ENCODE peak calls at places on chromosomes 11 and 22, in eight cellular contexts. W is SK-N-SH, O is HL-60, A is HepG2, D is GM23338, R is transverse colon, C is stomach, N is HCT116. I is an unnamed sample.

GRCh38 chr11:9757809-9758675 is 94.2 kb downstream of the SWAP70 start:
- DNase-seq in W (peak), O (peak), A (peak), D (peak), R (peak), C (peak), N (peak), I (peak)

GRCh38 chr11:65653229-65654225 is 9.2 kb downstream of the RELA start:
- DNase-seq in W (no peak), O (no peak), A (peak), D (no peak), R (peak), C (peak), N (no peak), I (peak)

GRCh38 chr11:118449316-118449918 is 13.1 kb downstream of the KMT2A start:
- DNase-seq in W (no peak), O (no peak), A (no peak), D (no peak), R (no peak), C (no peak), N (no peak), I (no peak)

GRCh38 chr11:130420478-130421198 is 7.8 kb downstream of the ADAMTS8 start:
- DNase-seq in W (no peak), O (no peak), A (no peak), D (no peak), R (no peak), C (peak), N (no peak), I (peak)

GRCh38 chr11:102780491-102780918 is at the start of gene MMP10:
- DNase-seq in W (no peak), O (no peak), A (peak), D (peak), R (no peak), C (no peak), N (peak), I (no peak)

GRCh38 chr11:97544401-97544800 is 1154.6 kb downstream of the JRKL start:
- DNase-seq in W (no peak), O (no peak), A (no peak), D (no peak), R (no peak), C (no peak), N (no peak), I (no peak)

GRCh38 chr11:7450836-7451235 is 34.5 kb upstream of the OLFML1 start:
- DNase-seq in W (no peak), O (no peak), A (no peak), D (no peak), R (no peak), C (no peak), N (no peak), I (no peak)

GRCh38 chr22:30940655-30941362 is 27.8 kb downstream of the MORC2 start:
- DNase-seq in W (no peak), O (no peak), A (no peak), D (no peak), R (no peak), C (no peak), N (no peak), I (no peak)

GRCh38 chr22:20803696-20804324 is 29.9 kb downstream of the SERPIND1 start:
- DNase-seq in W (peak), O (no peak), A (peak), D (peak), R (peak), C (peak), N (peak), I (peak)

GRCh38 chr11:88402192-88402715 is 64.7 kb upstream of the CTSC start:
- DNase-seq in W (no peak), O (no peak), A (no peak), D (no peak), R (no peak), C (no peak), N (no peak), I (no peak)

GRCh38 chr22:31840581-31840980 is 86.8 kb downstream of the DEPDC5 start:
- DNase-seq in W (no peak), O (no peak), A (no peak), D (no peak), R (no peak), C (no peak), N (no peak), I (no peak)

GRCh38 chr11:129880311-129880710 is 15.1 kb downstream of the NFRKB start:
- DNase-seq in W (no peak), O (no peak), A (no peak), D (no peak), R (no peak), C (no peak), N (no peak), I (no peak)

GRCh38 chr11:70862093-70862492 is 390.3 kb downstream of the SHANK2 start:
- DNase-seq in W (no peak), O (no peak), A (no peak), D (no peak), R (no peak), C (no peak), N (no peak), I (no peak)

GRCh38 chr11:94815705-94816344 is 47.7 kb downstream of the AMOTL1 start:
- DNase-seq in W (no peak), O (no peak), A (no peak), D (peak), R (no peak), C (no peak), N (peak), I (no peak)

GRCh38 chr11:66491315-66491935 is 11.2 kb downstream of the DPP3 start:
- DNase-seq in W (peak), O (no peak), A (no peak), D (peak), R (no peak), C (no peak), N (no peak), I (no peak)

GRCh38 chr11:30281476-30282288 is 41.2 kb upstream of the ARL14EP start:
- DNase-seq in W (no peak), O (no peak), A (no peak), D (no peak), R (no peak), C (no peak), N (no peak), I (peak)

GRCh38 chr22:35818897-35819296 is 101.2 kb downstream of the APOL5 start:
- DNase-seq in W (no peak), O (no peak), A (no peak), D (no peak), R (no peak), C (no peak), N (no peak), I (no peak)

GRCh38 chr11:12215192-12215591 is 104.8 kb downstream of the MICAL2 start:
- DNase-seq in W (no peak), O (peak), A (no peak), D (peak), R (no peak), C (no peak), N (no peak), I (peak)

GRCh38 chr11:122863704-122864326 is 18.7 kb upstream of the JHY start:
- DNase-seq in W (peak), O (no peak), A (no peak), D (peak), R (peak), C (no peak), N (peak), I (no peak)

GRCh38 chr11:68929135-68929534 is 25.4 kb downstream of the IGHMBP2 start:
- DNase-seq in W (no peak), O (no peak), A (no peak), D (no peak), R (no peak), C (no peak), N (no peak), I (peak)

GRCh38 chr11:16788141-16789060 is 50.0 kb downstream of the C11orf58 start:
- DNase-seq in W (peak), O (no peak), A (peak), D (peak), R (peak), C (peak), N (peak), I (peak)

GRCh38 chr11:21169639-21170038 is 500.3 kb downstream of the NELL1 start:
- DNase-seq in W (no peak), O (no peak), A (no peak), D (no peak), R (no peak), C (no peak), N (no peak), I (peak)
- TF ChIP-seq CTCF in W (no peak), O (no peak), A (no peak), D (no peak), R (no peak), C (no peak), N (no peak), I (no peak)

GRCh38 chr22:22031571-22031970 is 49.0 kb upstream of the TOP3B start:
- DNase-seq in W (no peak), O (no peak), A (no peak), D (no peak), R (no peak), C (no peak), N (no peak), I (no peak)
- H3K27ac ChIP-seq in W (no peak), O (no peak), A (no peak), D (no peak), R (no peak), C (no peak), N (no peak), I (peak)

GRCh38 chr22:27745154-27745553 is 56.4 kb downstream of the MN1 start:
- DNase-seq in W (no peak), O (no peak), A (no peak), D (no peak), R (no peak), C (no peak), N (no peak), I (no peak)
- TF ChIP-seq POLR2AphosphoS5 in W (no peak), O (no peak), A (no peak), D (no peak), R (no peak), C (no peak), N (no peak), I (no peak)

GRCh38 chr11:112697779-112698178 is 263.4 kb upstream of the NCAM1 start:
- DNase-seq in W (no peak), O (no peak), A (no peak), D (no peak), R (no peak), C (no peak), N (no peak), I (no peak)
- TF ChIP-seq CTCF in W (peak), O (no peak), A (no peak), D (peak), R (no peak), C (no peak), N (peak), I (no peak)